ENCODE peak calls at places on chromosomes 11 and 22, in four cellular contexts. I, D, B and F are unnamed samples.

GRCh38 chr11:120131941-120132644 is 5.8 kb downstream of the TRIM29 start:
- DNase-seq in I (no peak), D (peak), B (no peak), F (no peak)

GRCh38 chr11:15969701-15970329 is 386.5 kb downstream of the SOX6 start:
- DNase-seq in I (no peak), D (no peak), B (no peak), F (no peak)

GRCh38 chr11:126834149-126834548 is 166.4 kb downstream of the KIRREL3 start:
- DNase-seq in I (no peak), D (no peak), B (no peak), F (no peak)

GRCh38 chr22:48357961-48358360 is 1469.7 kb downstream of the BRD1 start:
- DNase-seq in I (no peak), D (no peak), B (no peak), F (no peak)

GRCh38 chr22:27867114-27867957 is 51.7 kb downstream of the PITPNB start:
- DNase-seq in I (no peak), D (no peak), B (peak), F (no peak)

GRCh38 chr22:45120440-45120839 is 43.3 kb upstream of the NUP50 start:
- DNase-seq in I (no peak), D (no peak), B (no peak), F (no peak)

GRCh38 chr11:112085822-112086421 is 634 bp downstream of the TIMM8B start:
- DNase-seq in I (no peak), D (no peak), B (peak), F (no peak)

GRCh38 chr11:77747381-77747969 is 73.0 kb downstream of the RSF1 start:
- DNase-seq in I (no peak), D (no peak), B (no peak), F (no peak)

GRCh38 chr11:35583126-35583525 is 35.1 kb upstream of the FJX1 start:
- DNase-seq in I (no peak), D (no peak), B (no peak), F (no peak)

GRCh38 chr11:92269021-92269420 is 44.4 kb downstream of the FAT3 start:
- DNase-seq in I (no peak), D (no peak), B (no peak), F (no peak)

GRCh38 chr22:45977003-45977395 is at the start of gene WNT7B:
- DNase-seq in I (no peak), D (peak), B (no peak), F (no peak)

GRCh38 chr11:19377855-19378254 is 137.1 kb upstream of the E2F8 start:
- DNase-seq in I (no peak), D (no peak), B (no peak), F (no peak)

GRCh38 chr11:62542111-62542745 is 4.4 kb downstream of the AHNAK start:
- DNase-seq in I (no peak), D (no peak), B (no peak), F (no peak)

GRCh38 chr11:92383430-92383829 is 158.8 kb downstream of the FAT3 start:
- DNase-seq in I (no peak), D (no peak), B (no peak), F (no peak)

GRCh38 chr22:38882480-38882879 is 10.5 kb upstream of the CBX6 start:
- DNase-seq in I (no peak), D (no peak), B (no peak), F (no peak)

GRCh38 chr11:17610402-17610894 is 63.4 kb downstream of the OTOG start:
- DNase-seq in I (no peak), D (no peak), B (no peak), F (no peak)

GRCh38 chr11:92240946-92241345 is 16.3 kb downstream of the FAT3 start:
- DNase-seq in I (no peak), D (no peak), B (no peak), F (no peak)

GRCh38 chr22:25742918-25743708 is 1.1 kb downstream of the MYO18B start:
- DNase-seq in I (no peak), D (no peak), B (no peak), F (no peak)

GRCh38 chr11:117037279-117037951 is 60.8 kb downstream of the SIK3 start:
- DNase-seq in I (no peak), D (no peak), B (no peak), F (no peak)

GRCh38 chr11:70326843-70327242 is 56.4 kb downstream of the PPFIA1 start:
- DNase-seq in I (no peak), D (no peak), B (no peak), F (no peak)

GRCh38 chr11:75260396-75260795 is 19.8 kb downstream of the TPBGL start:
- DNase-seq in I (no peak), D (no peak), B (no peak), F (no peak)

GRCh38 chr11:79244175-79244804 is 196.5 kb downstream of the TENM4 start:
- DNase-seq in I (no peak), D (no peak), B (no peak), F (no peak)

GRCh38 chr11:73521621-73522020 is 76.3 kb downstream of the FAM168A start:
- DNase-seq in I (no peak), D (no peak), B (peak), F (no peak)

GRCh38 chr22:36689583-36689982 is 14.0 kb downstream of the CACNG2 start:
- DNase-seq in I (no peak), D (no peak), B (no peak), F (no peak)

GRCh38 chr22:47586946-47587345 is 824.5 kb downstream of the TBC1D22A start:
- DNase-seq in I (no peak), D (no peak), B (no peak), F (no peak)

GRCh38 chr22:46377566-46378498 is 42.3 kb downstream of the TRMU start:
- DNase-seq in I (no peak), D (no peak), B (no peak), F (no peak)

GRCh38 chr11:96102664-96103068 is 178.8 kb upstream of the MTMR2 start:
- DNase-seq in I (no peak), D (no peak), B (no peak), F (no peak)

GRCh38 chr11:40054631-40055030 is 1404.8 kb downstream of the LRRC4C start:
- DNase-seq in I (no peak), D (no peak), B (no peak), F (no peak)

GRCh38 chr11:11010624-11011127 is 152.8 kb upstream of the ZBED5 start:
- DNase-seq in I (no peak), D (no peak), B (no peak), F (no peak)

GRCh38 chr22:44366372-44367310 is 53.9 kb upstream of the SHISAL1 start:
- DNase-seq in I (no peak), D (no peak), B (no peak), F (no peak)

GRCh38 chr11:45233121-45233803 is 52.9 kb downstream of the SYT13 start:
- DNase-seq in I (peak), D (peak), B (peak), F (no peak)